ENCODE peak calls at places on chromosomes 6 and 20, in five cellular contexts. R is GM04504, J is NCI-H1694 treated with DMSO at 0.1 percent for 48 hours, D is fibroblast of pulmonary artery, O is H1. P is an unnamed sample.

GRCh38 chr20:63439866-63440265 is 32.6 kb downstream of the KCNQ2 start:
- DNase-seq in J (no peak), R (no peak), D (no peak), O (no peak), P (no peak)

GRCh38 chr6:15434263-15434662 is 188.4 kb downstream of the JARID2 start:
- DNase-seq in J (no peak), R (no peak), O (no peak), D (no peak), P (no peak)

GRCh38 chr6:137913434-137913833 is 46.4 kb downstream of the TNFAIP3 start:
- DNase-seq in D (no peak), R (no peak), O (no peak), J (no peak), P (no peak)

GRCh38 chr6:48429021-48429420 is 318.0 kb upstream of the PTCHD4 start:
- DNase-seq in O (no peak), D (peak), J (no peak), R (no peak), P (no peak)

GRCh38 chr6:52297433-52297832 is 12.9 kb upstream of the MCM3 start:
- DNase-seq in R (no peak), O (no peak), J (no peak), D (no peak), P (no peak)

GRCh38 chr6:17442196-17442595 is 48.8 kb downstream of the CAP2 start:
- DNase-seq in O (no peak), R (no peak), D (no peak), J (no peak), P (no peak)

GRCh38 chr6:168160506-168161370 is 81.7 kb upstream of the FRMD1 start:
- DNase-seq in D (no peak), O (no peak), R (no peak), J (no peak), P (no peak)

GRCh38 chr20:33648396-33649004 is 13.6 kb upstream of the C20orf144 start:
- DNase-seq in O (no peak), J (no peak), R (no peak), D (no peak), P (no peak)

GRCh38 chr6:137001287-137001976 is 43.3 kb downstream of the IL20RA start:
- DNase-seq in O (no peak), D (peak), R (no peak), J (no peak), P (peak)

GRCh38 chr6:100780648-100781047 is 100.5 kb downstream of the ASCC3 start:
- DNase-seq in D (no peak), R (no peak), J (no peak), O (no peak), P (no peak)

GRCh38 chr6:17423018-17423417 is 29.6 kb downstream of the CAP2 start:
- DNase-seq in O (no peak), R (no peak), J (no peak), D (no peak), P (no peak)

GRCh38 chr6:39083111-39083702 is 31.8 kb downstream of the SAYSD1 start:
- DNase-seq in J (no peak), R (no peak), D (no peak), O (no peak), P (no peak)

GRCh38 chr6:23522751-23523527 is 603.1 kb upstream of the NRSN1 start:
- DNase-seq in D (no peak), J (peak), R (no peak), O (no peak), P (no peak)

GRCh38 chr6:85360794-85361642 is 88.9 kb upstream of the NT5E start:
- DNase-seq in R (peak), J (no peak), D (peak), O (no peak), P (no peak)

GRCh38 chr6:7725412-7725811 is 487 bp upstream of the BMP6 start:
- DNase-seq in D (no peak), R (no peak), O (no peak), J (no peak), P (no peak)

GRCh38 chr6:93684339-93684738 is 265.0 kb upstream of the EPHA7 start:
- DNase-seq in J (no peak), O (no peak), D (no peak), R (no peak), P (no peak)

GRCh38 chr6:46925563-46926253 is 4.0 kb upstream of the ADGRF5 start:
- DNase-seq in J (no peak), D (peak), O (no peak), R (peak), P (no peak)

GRCh38 chr20:19780261-19780660 is 22.2 kb downstream of the RIN2 start:
- DNase-seq in R (no peak), J (peak), O (no peak), D (no peak), P (no peak)

GRCh38 chr6:36160147-36160760 is 29.9 kb downstream of the MAPK13 start:
- DNase-seq in J (no peak), R (peak), D (peak), O (no peak), P (no peak)

GRCh38 chr20:38000293-38000692 is 33.0 kb downstream of the TTI1 start:
- DNase-seq in J (no peak), R (no peak), D (no peak), O (no peak), P (no peak)

GRCh38 chr20:11719153-11719552 is 198.5 kb upstream of the BTBD3 start:
- DNase-seq in O (peak), J (no peak), R (no peak), D (no peak), P (peak)

GRCh38 chr6:113674075-113674474 is 183.1 kb upstream of the MARCKS start:
- DNase-seq in O (no peak), J (no peak), D (no peak), R (no peak), P (no peak)

GRCh38 chr20:57092112-57092899 is 174.1 kb downstream of the BMP7 start:
- DNase-seq in J (peak), D (peak), R (no peak), O (peak), P (no peak)

GRCh38 chr20:3924304-3925112 is 35.3 kb downstream of the PANK2 start:
- DNase-seq in D (no peak), J (no peak), O (no peak), R (no peak), P (no peak)

GRCh38 chr6:164570791-164571190 is 738.6 kb downstream of the C6orf118 start:
- DNase-seq in D (no peak), J (no peak), R (no peak), O (no peak), P (no peak)

GRCh38 chr6:8481727-8482126 is 46.4 kb upstream of the SLC35B3 start:
- DNase-seq in O (no peak), D (no peak), J (peak), R (no peak), P (peak)

GRCh38 chr6:35451354-35452185 is 568 bp upstream of the FANCE start:
- DNase-seq in O (no peak), J (no peak), D (no peak), R (no peak), P (no peak)

GRCh38 chr6:36131517-36132220 is 1.4 kb downstream of the MAPK13 start:
- DNase-seq in D (peak), J (no peak), R (no peak), O (no peak), P (no peak)

GRCh38 chr6:119856136-119856535 is 506.6 kb upstream of the MAN1A1 start:
- DNase-seq in D (no peak), R (no peak), J (no peak), O (no peak), P (no peak)

GRCh38 chr6:46993846-46994245 is 48.3 kb downstream of the ADGRF1 start:
- DNase-seq in J (no peak), D (peak), O (no peak), R (peak), P (no peak)

GRCh38 chr6:70547313-70547712 is 19.4 kb upstream of the SDHAF4 start:
- DNase-seq in R (no peak), J (peak), D (peak), O (no peak), P (no peak)

GRCh38 chr20:37345339-37346231 is at the start of gene SRC:
- DNase-seq in J (peak), R (peak), D (peak), O (peak), P (no peak)

GRCh38 chr6:16257999-16258708 is 19.8 kb downstream of the GMPR start:
- DNase-seq in O (no peak), D (peak), J (no peak), R (no peak), P (no peak)

GRCh38 chr6:26575494-26575939 is 21.2 kb upstream of the ABT1 start:
- DNase-seq in R (no peak), D (no peak), O (no peak), J (no peak), P (no peak)

GRCh38 chr6:89251976-89252375 is 34.8 kb upstream of the GABRR1 start:
- DNase-seq in D (no peak), O (no peak), J (no peak), R (no peak), P (no peak)

GRCh38 chr6:25442898-25443297 is 163.7 kb downstream of the CARMIL1 start:
- DNase-seq in O (no peak), J (no peak), R (no peak), D (no peak), P (no peak)